ENCODE peak calls at places on chromosome 14, in eight cellular contexts. G, V, W, B, Q, P, F and Y are unnamed samples. For H3K4me1, the result is how much of the 10 kb centered on the place peaks cover.

GRCh38 chr14:66473223-66473622 is 12.9 kb upstream of the CCDC196 start:
- DNase-seq in G (no peak), V (no peak), W (no peak), B (no peak), Q (no peak), P (no peak), F (no peak), Y (no peak)

GRCh38 chr14:90388437-90388836 is 8.4 kb upstream of the CALM1 start:
- DNase-seq in G (peak), V (peak), W (no peak), B (peak), Q (no peak), P (no peak), F (no peak), Y (no peak)

GRCh38 chr14:89138846-89139245 is 278.2 kb downstream of the FOXN3 start:
- DNase-seq in G (no peak), V (no peak), W (no peak), B (peak), Q (no peak), P (no peak), F (no peak), Y (no peak)

GRCh38 chr14:51653096-51653814 is 1.5 kb downstream of the FRMD6 start:
- DNase-seq in G (peak), V (peak), W (no peak), B (peak), Q (no peak), P (no peak), F (no peak), Y (no peak)

GRCh38 chr14:105316968-105317498 is 2.5 kb downstream of the PACS2 start:
- DNase-seq in G (no peak), V (no peak), W (no peak), B (no peak), Q (no peak), P (peak), F (no peak), Y (no peak)

GRCh38 chr14:34665785-34666425 is 36.0 kb upstream of the SNX6 start:
- DNase-seq in G (peak), V (peak), W (peak), B (peak), Q (no peak), P (no peak), F (no peak), Y (no peak)

GRCh38 chr14:36129181-36129580 is 47.3 kb downstream of the PTCSC3 start:
- DNase-seq in G (peak), V (no peak), W (no peak), B (peak), Q (peak), P (no peak), F (no peak), Y (no peak)

GRCh38 chr14:85296466-85297210 is 233.3 kb upstream of the FLRT2 start:
- DNase-seq in G (peak), V (no peak), W (no peak), B (peak), Q (no peak), P (no peak), F (no peak), Y (no peak)

GRCh38 chr14:80867091-80867490 is 74.4 kb downstream of the CEP128 start:
- DNase-seq in G (peak), V (no peak), W (no peak), B (no peak), Q (no peak), P (no peak), F (no peak), Y (no peak)

GRCh38 chr14:35470775-35471174 is 63.2 kb upstream of the INSM2 start:
- DNase-seq in G (peak), V (no peak), W (no peak), B (peak), Q (no peak), P (no peak), F (no peak), Y (no peak)

GRCh38 chr14:73422515-73422914 is 35.8 kb downstream of the NUMB start:
- DNase-seq in G (no peak), V (no peak), W (no peak), B (no peak), Q (no peak), P (no peak), F (no peak), Y (no peak)

GRCh38 chr14:94050231-94050880 is 24.2 kb downstream of the OTUB2 start:
- DNase-seq in G (no peak), V (no peak), W (no peak), B (no peak), Q (peak), P (peak), F (peak), Y (peak)

GRCh38 chr14:31263485-31264133 is 56.0 kb upstream of the HECTD1 start:
- DNase-seq in G (peak), V (peak), W (no peak), B (peak), Q (no peak), P (peak), F (no peak), Y (no peak)

GRCh38 chr14:65808390-65808789 is 395.9 kb downstream of the FUT8 start:
- DNase-seq in G (no peak), V (no peak), W (no peak), B (no peak), Q (no peak), P (no peak), F (no peak), Y (no peak)

GRCh38 chr14:103838117-103838516 is 9.3 kb downstream of the PPP1R13B start:
- DNase-seq in G (no peak), V (no peak), W (no peak), B (no peak), Q (no peak), P (no peak), F (no peak), Y (no peak)

GRCh38 chr14:93857500-93857899 is 69.2 kb upstream of the PRIMA1 start:
- DNase-seq in G (no peak), V (no peak), W (no peak), B (no peak), Q (no peak), P (no peak), F (no peak), Y (no peak)

GRCh38 chr14:76929927-76930326 is 98.6 kb downstream of the IRF2BPL start:
- DNase-seq in G (peak), V (no peak), W (peak), B (no peak), Q (no peak), P (no peak), F (no peak), Y (no peak)

GRCh38 chr14:63938198-63939005 is 85.6 kb downstream of the SYNE2 start:
- DNase-seq in G (peak), V (no peak), W (peak), B (no peak), Q (no peak), P (no peak), F (no peak), Y (no peak)

GRCh38 chr14:76810525-76810924 is 2.2 kb downstream of the ANGEL1 start:
- DNase-seq in G (no peak), V (no peak), W (no peak), B (no peak), Q (no peak), P (no peak), F (no peak), Y (no peak)

GRCh38 chr14:32473476-32473875 is 144.4 kb downstream of the AKAP6 start:
- DNase-seq in G (peak), V (peak), W (no peak), B (peak), Q (no peak), P (no peak), F (peak), Y (no peak)

GRCh38 chr14:20551606-20552005 is 9.2 kb downstream of the RNASE9 start:
- DNase-seq in G (no peak), V (no peak), W (no peak), B (no peak), Q (no peak), P (no peak), F (no peak), Y (no peak)

GRCh38 chr14:26594148-26594547 is 3.7 kb downstream of the NOVA1 start:
- DNase-seq in G (no peak), V (no peak), W (no peak), B (no peak), Q (no peak), P (no peak), F (no peak), Y (no peak)

GRCh38 chr14:90781876-90782275 is 34.4 kb downstream of the TTC7B start:
- DNase-seq in G (no peak), V (no peak), W (no peak), B (no peak), Q (no peak), P (peak), F (no peak), Y (peak)

GRCh38 chr14:39474416-39474911 is 42.2 kb upstream of the FBXO33 start:
- DNase-seq in G (no peak), V (no peak), W (no peak), B (peak), Q (no peak), P (no peak), F (no peak), Y (no peak)

GRCh38 chr14:37550511-37550910 is 44.5 kb downstream of the FOXA1 start:
- DNase-seq in G (no peak), V (no peak), W (no peak), B (peak), Q (no peak), P (no peak), F (no peak), Y (no peak)

GRCh38 chr14:99346470-99347080 is 74.6 kb upstream of the BCL11B start:
- DNase-seq in G (no peak), V (no peak), W (no peak), B (no peak), Q (no peak), P (peak), F (no peak), Y (no peak)

GRCh38 chr14:93938766-93939303 is 11.7 kb downstream of the FAM181A start:
- DNase-seq in G (no peak), V (no peak), W (no peak), B (no peak), Q (no peak), P (no peak), F (peak), Y (no peak)

GRCh38 chr14:34826661-34827060 is 48.5 kb downstream of the BAZ1A start:
- DNase-seq in G (peak), V (no peak), W (no peak), B (peak), Q (no peak), P (no peak), F (no peak), Y (no peak)

GRCh38 chr14:90397401-90398314 is 829 bp downstream of the CALM1 start:
- DNase-seq in G (peak), V (no peak), W (peak), B (peak), Q (peak), P (peak), F (peak), Y (no peak)

GRCh38 chr14:96852823-96853422 is 55.7 kb downstream of the VRK1 start:
- DNase-seq in G (peak), V (no peak), W (no peak), B (peak), Q (no peak), P (no peak), F (no peak), Y (no peak)

GRCh38 chr14:104341532-104342434 is 203.4 kb downstream of the KIF26A start:
- DNase-seq in G (no peak), V (no peak), W (no peak), B (no peak), Q (peak), P (no peak), F (peak), Y (no peak)

GRCh38 chr14:70919774-70920173 is 12.5 kb downstream of the PCNX1 start:
- DNase-seq in G (no peak), V (no peak), W (no peak), B (peak), Q (no peak), P (no peak), F (no peak), Y (no peak)
- H3K4me1 ChIP-seq in G (under half), V (under half), W (half or more), B (under half), Q (under half), P (under half), F (under half), Y (under half)

GRCh38 chr14:95519699-95520098 is 3.2 kb upstream of the SYNE3 start:
- DNase-seq in G (peak), V (peak), W (peak), B (peak), Q (no peak), P (peak), F (no peak), Y (no peak)

GRCh38 chr14:95521001-95521400 is 4.6 kb upstream of the SYNE3 start:
- DNase-seq in G (no peak), V (no peak), W (no peak), B (no peak), Q (no peak), P (no peak), F (no peak), Y (peak)

GRCh38 chr14:95522116-95522515 is 5.7 kb upstream of the SYNE3 start:
- DNase-seq in G (no peak), V (no peak), W (no peak), B (no peak), Q (no peak), P (no peak), F (no peak), Y (no peak)

GRCh38 chr14:95518045-95518751 is 1.7 kb upstream of the SYNE3 start:
- DNase-seq in G (no peak), V (no peak), W (no peak), B (peak), Q (no peak), P (no peak), F (no peak), Y (no peak)

GRCh38 chr14:95520346-95520745 is 3.9 kb upstream of the SYNE3 start:
- DNase-seq in G (no peak), V (no peak), W (peak), B (no peak), Q (no peak), P (no peak), F (no peak), Y (peak)
- H3K4me1 ChIP-seq in G (under half), V (under half), W (half or more), B (under half), Q (under half), P (half or more), F (under half), Y (half or more)

GRCh38 chr14:92797935-92798653 is 4.0 kb downstream of the GOLGA5 start:
- DNase-seq in G (no peak), V (no peak), W (no peak), B (no peak), Q (no peak), P (no peak), F (no peak), Y (no peak)

GRCh38 chr14:92801917-92802316 is 7.8 kb downstream of the GOLGA5 start:
- DNase-seq in G (no peak), V (no peak), W (no peak), B (no peak), Q (no peak), P (no peak), F (no peak), Y (no peak)

GRCh38 chr14:92800525-92800924 is 6.4 kb downstream of the GOLGA5 start:
- DNase-seq in G (no peak), V (no peak), W (no peak), B (no peak), Q (no peak), P (no peak), F (no peak), Y (no peak)

GRCh38 chr14:92798811-92799210 is 4.7 kb downstream of the GOLGA5 start:
- DNase-seq in G (no peak), V (no peak), W (no peak), B (no peak), Q (no peak), P (no peak), F (no peak), Y (no peak)

DNA sequence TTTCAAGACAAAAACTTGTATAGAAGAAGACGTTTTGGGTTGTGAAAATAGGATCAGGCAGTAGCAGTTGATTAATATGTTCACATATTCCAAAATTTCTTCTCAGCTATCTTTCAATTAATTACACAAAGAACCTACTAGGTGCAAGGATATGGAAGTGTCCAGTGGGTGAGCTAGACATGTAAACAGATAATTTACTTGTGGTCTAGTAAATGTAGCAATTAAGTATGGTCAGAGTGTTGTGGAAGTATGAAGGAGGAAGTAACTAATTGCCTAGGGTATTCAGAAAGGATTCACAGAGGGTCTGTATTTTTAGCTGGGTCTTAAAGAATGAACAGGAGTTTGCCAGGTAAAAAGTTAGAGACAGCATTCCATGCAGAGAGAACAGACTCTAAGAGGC is 5.9 kb downstream of the GOLGA5 start:
- DNase-seq in G (no peak), V (no peak), W (no peak), B (no peak), Q (no peak), P (no peak), F (no peak), Y (no peak)
- H3K4me1 ChIP-seq in G (under half), V (under half), W (under half), B (under half), Q (under half), P (half or more), F (under half), Y (under half)

DNA sequence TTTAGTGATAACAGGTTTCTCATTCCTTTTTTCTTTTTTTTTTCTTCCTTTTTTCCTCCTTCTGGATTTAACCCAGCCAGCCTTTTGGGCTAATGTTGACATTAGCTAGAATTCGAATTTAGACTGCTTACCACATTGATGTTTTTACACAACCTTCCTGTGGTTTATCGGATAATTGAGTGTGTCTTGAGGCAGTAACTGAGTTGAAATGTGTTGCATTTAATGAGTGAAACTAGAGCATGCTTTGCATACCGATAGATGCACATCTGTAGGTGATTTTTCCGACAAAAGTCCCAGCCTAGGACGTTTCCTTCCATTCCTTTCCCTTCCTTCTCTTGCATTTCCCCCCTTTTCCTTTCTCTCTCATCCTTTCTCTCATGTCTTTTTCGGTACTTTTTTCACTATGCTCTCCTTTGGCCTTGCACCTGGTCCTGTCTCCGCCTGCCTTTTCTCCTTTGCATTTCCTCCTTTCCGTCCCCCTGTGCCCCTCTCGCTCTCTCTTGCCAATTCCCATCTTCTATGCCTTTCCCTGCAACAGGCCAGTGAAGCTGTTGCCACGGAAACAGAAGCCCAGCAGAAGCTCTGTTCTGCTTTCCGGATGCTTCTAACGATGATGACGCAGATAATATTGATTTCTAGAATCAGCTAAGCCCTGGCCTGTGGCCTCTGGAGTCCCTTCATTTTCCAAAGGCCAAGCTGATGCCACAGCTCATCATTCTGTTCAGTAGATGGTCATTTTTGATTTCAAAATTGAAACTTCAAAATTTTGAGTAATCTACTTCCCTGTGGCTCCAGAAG is 76.1 kb downstream of the SLC25A47 start:
- DNase-seq in G (no peak), V (no peak), W (no peak), B (no peak), Q (no peak), P (no peak), F (no peak), Y (no peak)
- H3K4me1 ChIP-seq in G (under half), V (under half), W (under half), B (under half), Q (under half), P (under half), F (under half), Y (under half)

GRCh38 chr14:102201776-102202175 is 62.1 kb downstream of the WDR20 start:
- DNase-seq in G (no peak), V (no peak), W (no peak), B (no peak), Q (no peak), P (no peak), F (no peak), Y (no peak)
- H3K4me1 ChIP-seq in G (under half), V (under half), W (under half), B (under half), Q (under half), P (under half), F (under half), Y (under half)

DNA sequence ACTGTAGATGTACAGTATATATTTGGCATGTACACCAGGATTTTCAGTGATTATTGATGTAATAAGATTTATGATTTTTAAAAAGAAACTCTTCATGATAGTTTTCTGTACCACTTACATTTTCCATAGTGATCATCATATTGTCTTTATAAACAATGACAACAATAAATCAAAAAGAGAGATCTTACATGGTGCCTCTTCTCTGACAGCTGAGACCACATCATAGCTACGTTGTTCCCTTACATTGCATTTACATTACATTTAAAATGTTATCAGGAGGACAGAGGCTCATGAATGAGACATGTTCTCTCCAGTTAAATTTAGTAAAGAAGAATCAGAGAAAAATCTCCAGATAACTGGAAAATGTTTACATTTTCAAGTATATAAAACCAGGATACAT is 112.4 kb downstream of the PRKCH start:
- DNase-seq in G (no peak), V (no peak), W (no peak), B (no peak), Q (no peak), P (no peak), F (no peak), Y (no peak)
- H3K4me1 ChIP-seq in G (under half), V (under half), W (half or more), B (under half), Q (under half), P (under half), F (under half), Y (under half)

GRCh38 chr14:102805454-102805891 is 28.2 kb downstream of the TRAF3 start:
- DNase-seq in G (peak), V (no peak), W (peak), B (peak), Q (no peak), P (no peak), F (no peak), Y (no peak)

GRCh38 chr14:102806447-102806846 is 29.2 kb downstream of the TRAF3 start:
- DNase-seq in G (no peak), V (no peak), W (no peak), B (no peak), Q (no peak), P (no peak), F (no peak), Y (no peak)

GRCh38 chr14:102804858-102805257 is 27.6 kb downstream of the TRAF3 start:
- DNase-seq in G (no peak), V (no peak), W (no peak), B (no peak), Q (no peak), P (no peak), F (no peak), Y (no peak)

GRCh38 chr14:102803139-102803538 is 25.9 kb downstream of the TRAF3 start:
- DNase-seq in G (no peak), V (no peak), W (no peak), B (no peak), Q (no peak), P (no peak), F (no peak), Y (no peak)

DNA sequence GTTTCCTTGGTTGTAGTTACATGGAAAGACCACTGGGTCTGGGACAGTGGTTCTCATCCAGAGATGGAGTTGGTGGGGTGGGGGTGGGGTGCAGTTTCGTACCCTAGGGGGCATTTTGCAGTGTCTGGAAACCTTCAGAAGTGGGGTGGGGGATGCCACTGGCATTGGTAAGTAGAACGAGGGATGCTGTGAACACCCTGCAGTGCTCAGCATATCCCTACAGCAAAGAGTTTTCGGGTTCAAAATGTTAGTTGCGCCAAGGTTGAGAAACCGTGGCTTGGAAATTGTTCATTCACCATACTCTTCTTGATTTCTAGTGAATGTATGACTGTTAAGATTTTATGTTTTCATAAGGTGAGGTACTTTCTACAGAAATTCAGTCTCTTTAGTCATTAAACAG is 28.7 kb downstream of the TRAF3 start:
- DNase-seq in G (no peak), V (no peak), W (no peak), B (no peak), Q (no peak), P (no peak), F (no peak), Y (no peak)
- H3K4me1 ChIP-seq in G (under half), V (under half), W (under half), B (under half), Q (under half), P (under half), F (under half), Y (under half)